ENCODE peak calls at places on chromosomes 7 and 10, in seven cellular contexts. A, M, X, K, L, V and Q are unnamed samples.

GRCh38 chr7:5231116-5231515 is 41.1 kb downstream of the WIPI2 start:
- DNase-seq in L (no peak), X (no peak), K (no peak), M (no peak), V (no peak), A (no peak), Q (no peak)

GRCh38 chr10:96043157-96043894 is at the start of gene CCNJ:
- DNase-seq in X (peak), L (peak), M (peak), K (peak), A (peak), V (peak), Q (peak)

GRCh38 chr7:151631149-151631967 is 111.7 kb upstream of the RHEB start:
- DNase-seq in M (peak), K (peak), A (peak), L (no peak), V (no peak), X (no peak), Q (peak)

GRCh38 chr10:119024882-119025281 is 4.6 kb upstream of the NANOS1 start:
- DNase-seq in M (no peak), K (no peak), L (no peak), X (no peak), A (no peak), V (no peak), Q (no peak)

GRCh38 chr10:78713659-78714058 is 355.1 kb upstream of the ZMIZ1 start:
- DNase-seq in X (no peak), A (no peak), V (no peak), K (no peak), L (no peak), M (no peak), Q (no peak)

GRCh38 chr7:120951826-120952225 is 1.2 kb downstream of the ING3 start:
- DNase-seq in L (no peak), X (no peak), A (no peak), K (no peak), M (no peak), V (no peak), Q (no peak)

GRCh38 chr10:104348601-104349000 is 5.0 kb upstream of the CFAP58 start:
- DNase-seq in K (no peak), X (no peak), M (no peak), L (no peak), A (no peak), V (no peak), Q (no peak)

GRCh38 chr7:80611779-80612178 is 26.7 kb upstream of the CD36 start:
- DNase-seq in X (peak), K (peak), A (peak), L (no peak), M (no peak), V (peak), Q (peak)

GRCh38 chr7:6636741-6637543 is at the start of gene ZNF316:
- DNase-seq in A (no peak), M (peak), L (peak), V (peak), K (no peak), X (peak), Q (peak)

GRCh38 chr10:124737708-124738107 is 6.5 kb downstream of the FAM53B start:
- DNase-seq in A (no peak), M (no peak), X (no peak), K (no peak), L (no peak), V (no peak), Q (no peak)

GRCh38 chr10:73865459-73866442 is 8.6 kb downstream of the CAMK2G start:
- DNase-seq in L (no peak), A (no peak), M (no peak), V (no peak), K (no peak), X (no peak), Q (no peak)

GRCh38 chr7:133139350-133139749 is 57.5 kb upstream of the CHCHD3 start:
- DNase-seq in L (peak), M (peak), K (no peak), X (peak), V (peak), A (no peak), Q (no peak)

GRCh38 chr7:106095634-106096033 is 16.5 kb downstream of the SYPL1 start:
- DNase-seq in X (no peak), A (no peak), M (no peak), L (no peak), K (no peak), V (no peak), Q (no peak)

GRCh38 chr10:110510730-110511129 is 13.0 kb downstream of the DUSP5 start:
- DNase-seq in M (no peak), V (no peak), K (no peak), L (no peak), A (no peak), X (no peak), Q (no peak)

GRCh38 chr7:48617988-48618387 is 306.4 kb upstream of the CDC14C start:
- DNase-seq in M (no peak), A (no peak), X (no peak), V (no peak), L (no peak), K (peak), Q (no peak)

GRCh38 chr10:119658274-119658673 is 7.1 kb downstream of the BAG3 start:
- DNase-seq in M (peak), L (peak), K (no peak), V (peak), A (no peak), X (peak), Q (no peak)

GRCh38 chr7:30079880-30080279 is 51.7 kb downstream of the PLEKHA8 start:
- DNase-seq in L (no peak), M (no peak), A (no peak), K (no peak), V (no peak), X (no peak), Q (no peak)

GRCh38 chr10:87656431-87657072 is 3.1 kb upstream of the PAPSS2 start:
- DNase-seq in V (peak), L (no peak), X (peak), M (peak), A (no peak), K (peak), Q (no peak)

GRCh38 chr10:133013478-133013877 is 71.1 kb upstream of the CFAP46 start:
- DNase-seq in A (no peak), M (no peak), X (no peak), K (no peak), L (no peak), V (no peak), Q (no peak)

GRCh38 chr7:20858913-20859312 is 72.2 kb upstream of the SP8 start:
- DNase-seq in L (no peak), V (no peak), K (no peak), X (no peak), M (no peak), A (no peak), Q (no peak)

GRCh38 chr10:86362566-86363183 is 3.9 kb downstream of the GRID1 start:
- DNase-seq in L (no peak), A (no peak), V (no peak), M (no peak), K (no peak), X (no peak), Q (no peak)

GRCh38 chr10:97822261-97822687 is 27.4 kb upstream of the GOLGA7B start:
- DNase-seq in V (no peak), X (no peak), A (no peak), M (no peak), K (peak), L (no peak), Q (no peak)

GRCh38 chr7:2060701-2061100 is 172.0 kb downstream of the MAD1L1 start:
- DNase-seq in M (no peak), X (peak), L (no peak), V (no peak), K (no peak), A (no peak), Q (no peak)

GRCh38 chr7:94452257-94452656 is 57.4 kb upstream of the CASD1 start:
- DNase-seq in L (no peak), V (peak), X (no peak), M (no peak), K (peak), A (peak), Q (peak)

GRCh38 chr10:83427101-83427500 is 712.2 kb upstream of the GHITM start:
- DNase-seq in L (no peak), A (no peak), M (no peak), K (no peak), V (no peak), X (no peak), Q (no peak)